ENCODE peak calls at places on chromosomes 5 and 9, in ten cellular contexts. U, Z, M, W, J, T, O, B, K and L are unnamed samples.

GRCh38 chr5:63962345-63962744 is at the start of gene HTR1A:
- DNase-seq in W (no peak), T (no peak), J (no peak), B (no peak), U (no peak), M (peak; percentile 13), K (no peak), Z (no peak), O (no peak), L (no peak)

GRCh38 chr5:155799308-155799707 is 527.7 kb upstream of the SGCD start:
- DNase-seq in Z (no peak), M (no peak), T (no peak), W (no peak), O (no peak), U (no peak), K (no peak), J (no peak), B (no peak), L (no peak)

GRCh38 chr5:65141487-65141886 is 340.2 kb downstream of the ADAMTS6 start:
- DNase-seq in T (no peak), U (no peak), K (no peak), J (no peak), O (no peak), Z (no peak), W (no peak), M (no peak), B (no peak), L (no peak)

GRCh38 chr5:175378444-175379028 is 65.4 kb downstream of the DRD1 start:
- DNase-seq in J (no peak), B (no peak), Z (no peak), W (peak; percentile 32), O (no peak), K (peak; percentile 94), M (no peak), T (no peak), U (peak; percentile 97), L (no peak)

GRCh38 chr9:23011669-23012068 is 565.0 kb downstream of the DMRTA1 start:
- DNase-seq in T (no peak), M (no peak), W (no peak), J (no peak), B (no peak), U (no peak), K (no peak), O (no peak), Z (no peak), L (no peak)

GRCh38 chr5:176887252-176887849 is 11.8 kb downstream of the HK3 start:
- DNase-seq in B (no peak), M (peak; percentile 59), Z (no peak), T (no peak), K (no peak), J (no peak), W (no peak), O (no peak), U (no peak), L (peak; percentile 49)

GRCh38 chr5:89012361-89012760 is 129.4 kb upstream of the MEF2C start:
- DNase-seq in K (no peak), M (no peak), T (no peak), O (no peak), W (no peak), Z (no peak), B (no peak), J (no peak), U (peak; percentile 42), L (no peak)

GRCh38 chr5:124883686-124884085 is 137.2 kb upstream of the ZNF608 start:
- DNase-seq in B (no peak), T (no peak), Z (no peak), O (no peak), M (no peak), W (no peak), J (no peak), U (no peak), K (no peak), L (no peak)

GRCh38 chr9:69145148-69145547 is 28.9 kb upstream of the TJP2 start:
- DNase-seq in J (no peak), T (no peak), O (no peak), W (no peak), Z (no peak), B (no peak), K (no peak), U (no peak), M (no peak), L (no peak)

GRCh38 chr5:53892236-53892635 is 331.8 kb downstream of the NDUFS4 start:
- DNase-seq in O (no peak), K (no peak), W (no peak), B (no peak), Z (no peak), T (no peak), U (no peak), J (no peak), M (no peak), L (no peak)

GRCh38 chr9:129482521-129483466 is 138.1 kb downstream of the C9orf50 start:
- DNase-seq in Z (no peak), K (no peak), U (peak; percentile 51), B (peak; percentile 94), O (peak; percentile 46), M (peak; percentile 95), W (no peak), T (peak; percentile 95), J (no peak), L (peak; percentile 91)

GRCh38 chr5:32450952-32451351 is 6.4 kb upstream of the ZFR start:
- DNase-seq in M (no peak), B (no peak), K (no peak), W (no peak), Z (peak; percentile 38), O (no peak), T (no peak), U (no peak), J (no peak), L (no peak)
- TF ChIP-seq CTCF in M (no peak), B (no peak), K (no peak), W (peak; percentile 30), Z (peak; percentile 42), O (no peak), T (peak; percentile 16), U (peak; percentile 45), J (no peak), L (no peak)

GRCh38 chr5:32713396-32714381 is 2.6 kb downstream of the NPR3 start:
- DNase-seq in O (peak; percentile 39), B (peak; percentile 46), J (peak; percentile 13), Z (no peak), M (peak; percentile 81), K (no peak), T (peak; percentile 15), W (no peak), U (no peak), L (no peak)
- TF ChIP-seq CTCF in O (peak; percentile 20), B (no peak), J (no peak), Z (no peak), M (no peak), K (no peak), T (no peak), W (no peak), U (no peak), L (no peak)

GRCh38 chr5:108380531-108381021 is 1.3 kb downstream of the FBXL17 start:
- DNase-seq in B (peak; percentile 23), J (no peak), T (peak; percentile 49), K (no peak), Z (peak; percentile 89), M (peak; percentile 88), U (no peak), O (peak; percentile 30), W (no peak), L (peak; percentile 80)

GRCh38 chr5:108381034-108381954 is 604 bp downstream of the FBXL17 start:
- DNase-seq in W (no peak), K (no peak), M (peak; percentile 95), T (peak; percentile 80), O (peak; percentile 32), B (peak; percentile 68), Z (peak; percentile 90), U (peak; percentile 40), J (no peak), L (peak; percentile 88)

GRCh38 chr5:108382784-108383358 is 973 bp upstream of the FBXL17 start:
- DNase-seq in M (no peak), W (no peak), O (no peak), B (no peak), J (no peak), T (peak; percentile 21), U (no peak), Z (peak; percentile 43), K (no peak), L (no peak)

GRCh38 chr5:108379722-108380530 is 2.0 kb downstream of the FBXL17 start:
- DNase-seq in J (no peak), B (no peak), Z (peak; percentile 35), K (no peak), W (no peak), M (no peak), O (no peak), T (no peak), U (no peak), L (no peak)

GRCh38 chr5:108381955-108382783 is at the start of gene FBXL17:
- DNase-seq in T (peak; percentile 96), K (peak; percentile 79), U (peak; percentile 64), O (peak; percentile 82), Z (peak; percentile 98), W (peak; percentile 84), J (peak; percentile 46), M (peak; percentile 99), B (peak; percentile 93), L (peak; percentile 97)
- TF ChIP-seq CTCF in T (no peak), K (no peak), U (no peak), O (peak; percentile 2), Z (no peak), W (no peak), J (no peak), M (no peak), B (no peak), L (no peak)

GRCh38 chr9:107043886-107044285 is 180.9 kb downstream of the ZNF462 start:
- DNase-seq in J (no peak), B (no peak), W (no peak), Z (no peak), K (no peak), O (no peak), U (no peak), M (no peak), T (no peak), L (no peak)

GRCh38 chr9:107046692-107047091 is 183.7 kb downstream of the ZNF462 start:
- DNase-seq in B (no peak), Z (peak; percentile 55), M (no peak), O (no peak), T (no peak), U (no peak), J (no peak), W (no peak), K (no peak), L (no peak)

GRCh38 chr9:107049825-107050184 is 186.8 kb downstream of the ZNF462 start:
- DNase-seq in O (no peak), W (no peak), J (no peak), B (no peak), K (no peak), Z (no peak), T (no peak), U (no peak), M (no peak), L (no peak)

GRCh38 chr9:107049046-107049824 is 186.3 kb downstream of the ZNF462 start:
- DNase-seq in M (no peak), U (no peak), K (no peak), J (no peak), B (no peak), T (no peak), O (no peak), Z (no peak), W (no peak), L (no peak)

DNA sequence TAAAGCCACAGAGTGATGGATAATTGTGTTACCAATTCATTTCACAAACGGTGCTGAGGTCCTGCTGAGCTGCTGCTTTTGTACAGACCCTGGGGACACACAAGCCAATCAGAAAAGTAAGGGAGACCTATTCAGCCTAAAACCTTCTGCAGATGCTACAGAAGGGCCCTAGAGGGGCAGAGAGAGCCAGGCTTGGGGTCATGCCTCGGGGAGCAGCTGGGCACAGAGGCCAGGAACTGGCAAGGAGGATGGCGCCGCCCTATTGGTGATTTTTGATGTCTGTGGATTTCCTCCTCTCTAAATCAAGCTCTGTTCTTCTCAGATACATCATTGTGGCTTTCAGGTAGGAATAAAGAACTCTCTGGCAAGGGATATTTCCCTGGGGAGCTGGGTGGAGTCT is 181.9 kb downstream of the ZNF462 start:
- DNase-seq in O (no peak), Z (no peak), K (no peak), J (no peak), U (no peak), M (no peak), T (no peak), W (no peak), B (no peak), L (no peak)
- TF ChIP-seq CTCF in O (no peak), Z (peak; percentile 6), K (peak; percentile 21), J (no peak), U (peak; percentile 53), M (no peak), T (no peak), W (no peak), B (no peak), L (no peak)